ENCODE peak calls at places on chromosomes 7 and 10, in four cellular contexts. K is HepG2, R is WTC11, E is K562. Z is an unnamed sample.

GRCh38 chr10:132965411-132966057 is 23.2 kb upstream of the CFAP46 start:
- DNase-seq in K (no peak), R (no peak), E (no peak), Z (peak; percentile 74)

GRCh38 chr7:129502708-129503685 is 666 bp downstream of the SMKR1 start:
- DNase-seq in K (no peak), R (peak; percentile 40), E (no peak), Z (no peak)

GRCh38 chr10:44316187-44316921 is 68.5 kb downstream of the CXCL12 start:
- DNase-seq in K (no peak), R (peak; percentile 93), E (peak; percentile 97), Z (peak; percentile 87)

GRCh38 chr7:134613623-134614347 is 32.9 kb upstream of the BPGM start:
- DNase-seq in K (no peak), R (no peak), E (no peak), Z (no peak)

GRCh38 chr7:3780525-3780924 is 479.5 kb downstream of the SDK1 start:
- DNase-seq in K (no peak), R (peak; percentile 17), E (no peak), Z (no peak)

GRCh38 chr7:122438001-122438400 is 133.5 kb upstream of the FEZF1 start:
- DNase-seq in K (no peak), R (no peak), E (no peak), Z (no peak)

GRCh38 chr10:101893510-101894120 is 50.0 kb upstream of the KCNIP2 start:
- DNase-seq in K (no peak), R (no peak), E (no peak), Z (no peak)

GRCh38 chr7:121286742-121287699 is 41.8 kb upstream of the WNT16 start:
- DNase-seq in K (no peak), R (no peak), E (no peak), Z (no peak)

GRCh38 chr7:4143511-4144160 is 538.5 kb upstream of the FOXK1 start:
- DNase-seq in K (no peak), R (no peak), E (no peak), Z (no peak)

GRCh38 chr7:79647711-79648110 is 194.2 kb upstream of the MAGI2 start:
- DNase-seq in K (no peak), R (no peak), E (no peak), Z (no peak)

GRCh38 chr10:22925088-22925487 is 2.8 kb upstream of the ARMC3 start:
- DNase-seq in K (no peak), R (no peak), E (no peak), Z (no peak)

GRCh38 chr10:13987472-13987871 is 343.3 kb downstream of the FRMD4A start:
- DNase-seq in K (no peak), R (no peak), E (no peak), Z (no peak)

GRCh38 chr7:121960678-121961461 is 87.9 kb downstream of the PTPRZ1 start:
- DNase-seq in K (no peak), R (no peak), E (no peak), Z (no peak)

GRCh38 chr7:25171071-25171470 is 46.0 kb upstream of the CYCS start:
- DNase-seq in K (no peak), R (no peak), E (no peak), Z (no peak)

GRCh38 chr7:102916426-102916825 is 3.6 kb downstream of the LRRC17 start:
- DNase-seq in K (no peak), R (no peak), E (no peak), Z (no peak)

GRCh38 chr7:2873686-2874551 is 29.8 kb upstream of the GNA12 start:
- DNase-seq in K (no peak), R (no peak), E (peak; percentile 64), Z (peak; percentile 37)

GRCh38 chr7:1401011-1401410 is 58.3 kb downstream of the MICALL2 start:
- DNase-seq in K (no peak), R (no peak), E (no peak), Z (no peak)

GRCh38 chr10:17883621-17884020 is 68.1 kb upstream of the SLC39A12 start:
- DNase-seq in K (no peak), R (no peak), E (no peak), Z (no peak)

GRCh38 chr10:133248334-133248715 is 10.7 kb downstream of the VENTX start:
- DNase-seq in K (no peak), R (no peak), E (no peak), Z (no peak)

GRCh38 chr10:45052700-45053099 is 52.0 kb downstream of the ZNF22 start:
- DNase-seq in K (no peak), R (no peak), E (no peak), Z (no peak)

GRCh38 chr10:16965740-16966447 is 148.7 kb upstream of the RSU1 start:
- DNase-seq in K (peak; percentile 55), R (no peak), E (no peak), Z (no peak)

GRCh38 chr10:89992575-89992974 is 291.2 kb downstream of the KIF20B start:
- DNase-seq in K (no peak), R (no peak), E (no peak), Z (no peak)

GRCh38 chr10:29657719-29658274 is 23.0 kb upstream of the SVIL start:
- DNase-seq in K (no peak), R (no peak), E (no peak), Z (no peak)

GRCh38 chr10:50992972-50993766 is 81.1 kb upstream of the PRKG1 start:
- DNase-seq in K (no peak), R (no peak), E (no peak), Z (no peak)

GRCh38 chr7:23472556-23472955 is 2.3 kb upstream of the IGF2BP3 start:
- DNase-seq in K (no peak), R (no peak), E (no peak), Z (no peak)

GRCh38 chr7:144513332-144513731 is 109.8 kb upstream of the NOBOX start:
- DNase-seq in K (no peak), R (no peak), E (no peak), Z (peak; percentile 21)

GRCh38 chr10:1170867-1171180 is 114.6 kb downstream of the WDR37 start:
- DNase-seq in K (no peak), R (no peak), E (no peak), Z (no peak)

GRCh38 chr7:23268746-23269145 is 22.2 kb downstream of the GPNMB start:
- DNase-seq in K (peak; percentile 30), R (no peak), E (peak; percentile 42), Z (no peak)

GRCh38 chr7:142897691-142898090 is 12.1 kb upstream of the TRPV6 start:
- DNase-seq in K (no peak), R (no peak), E (no peak), Z (no peak)

GRCh38 chr10:36759111-36759805 is 366.1 kb upstream of the ANKRD30A start:
- DNase-seq in K (no peak), R (no peak), E (no peak), Z (no peak)

GRCh38 chr10:93173867-93174845 is 100.5 kb downstream of the CYP26A1 start:
- DNase-seq in K (peak; percentile 46), R (no peak), E (no peak), Z (no peak)

GRCh38 chr7:49866076-49866735 is 92.8 kb downstream of the VWC2 start:
- DNase-seq in K (no peak), R (no peak), E (no peak), Z (no peak)

GRCh38 chr10:131172433-131172832 is 139.1 kb downstream of the TCERG1L start:
- DNase-seq in K (no peak), R (no peak), E (no peak), Z (no peak)

GRCh38 chr10:77156406-77156879 is 481.2 kb downstream of the KCNMA1 start:
- DNase-seq in K (no peak), R (no peak), E (no peak), Z (no peak)

GRCh38 chr7:25998499-25998898 is 153.5 kb upstream of the NFE2L3 start:
- DNase-seq in K (no peak), R (no peak), E (no peak), Z (no peak)

GRCh38 chr10:132497788-132498561 is 39.6 kb upstream of the INPP5A start:
- DNase-seq in K (no peak), R (peak; percentile 9), E (no peak), Z (no peak)

GRCh38 chr10:78937800-78938694 is 130.7 kb upstream of the ZMIZ1 start:
- DNase-seq in K (peak; percentile 61), R (no peak), E (peak; percentile 80), Z (no peak)

GRCh38 chr7:128361463-128362441 is at the start of gene PRRT4:
- DNase-seq in K (no peak), R (peak; percentile 38), E (peak; percentile 80), Z (peak; percentile 72)

GRCh38 chr7:128364166-128364565 is 2.7 kb upstream of the PRRT4 start:
- DNase-seq in K (no peak), R (no peak), E (no peak), Z (no peak)

GRCh38 chr7:128365432-128365831 is 3.9 kb upstream of the PRRT4 start:
- DNase-seq in K (no peak), R (no peak), E (no peak), Z (no peak)

GRCh38 chr7:128362670-128363069 is 1.2 kb upstream of the PRRT4 start:
- DNase-seq in K (no peak), R (no peak), E (no peak), Z (no peak)

DNA sequence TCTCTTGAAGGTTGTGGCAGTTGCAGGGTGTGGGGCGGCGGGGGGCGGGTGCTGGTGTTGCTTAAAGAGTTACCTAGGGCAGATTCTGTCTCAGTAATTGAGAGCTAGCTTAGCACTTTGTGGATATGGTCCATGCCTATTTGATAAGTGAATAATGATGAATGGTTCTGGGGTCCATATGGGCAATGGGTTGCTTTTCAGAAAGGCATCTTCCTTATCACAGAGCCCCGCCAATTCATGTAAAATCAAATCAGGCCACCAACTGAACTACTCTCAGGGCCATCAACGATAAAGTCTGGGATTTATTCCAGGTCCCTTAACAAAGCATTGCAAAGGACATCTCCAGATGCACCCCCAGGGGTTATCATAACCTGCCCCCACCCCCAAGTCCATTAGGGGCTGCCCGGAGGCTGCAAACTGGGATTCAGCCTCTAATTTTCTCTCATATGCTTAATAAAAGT is 1.8 kb upstream of the PRRT4 start:
- DNase-seq in K (no peak), R (no peak), E (no peak), Z (no peak)
- TF ChIP-seq SP1 in K (no peak), R (no peak), E (no peak), Z (no peak)

DNA sequence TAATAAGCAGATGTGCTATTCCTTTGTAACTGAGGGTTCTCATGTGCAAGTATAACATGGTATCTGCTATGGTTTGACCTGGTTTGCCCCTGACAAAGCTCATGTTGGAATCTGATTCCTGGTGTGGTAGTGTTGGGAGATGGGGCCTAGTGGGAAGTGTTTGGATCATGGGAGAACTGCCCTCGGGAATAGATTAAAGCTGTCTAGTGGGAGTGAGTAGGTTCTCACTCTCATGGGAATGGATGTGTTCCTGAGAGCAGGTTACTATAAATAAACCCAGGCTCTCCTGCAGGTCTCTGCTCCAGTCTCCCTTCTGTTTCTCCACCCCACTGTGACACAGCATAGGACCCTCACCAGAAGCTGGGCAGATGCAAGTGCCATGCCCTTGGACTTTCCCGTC is 97.7 kb downstream of the ATE1 start:
- DNase-seq in K (no peak), R (no peak), E (no peak), Z (no peak)
- TF ChIP-seq ELF4 in K (no peak), R (no peak), E (no peak), Z (no peak)

GRCh38 chr10:99530108-99531025 is 2.4 kb upstream of the NKX2-3 start:
- DNase-seq in K (no peak), R (no peak), E (no peak), Z (no peak)
- TF ChIP-seq SP1 in K (no peak), R (no peak), E (no peak), Z (no peak)

DNA sequence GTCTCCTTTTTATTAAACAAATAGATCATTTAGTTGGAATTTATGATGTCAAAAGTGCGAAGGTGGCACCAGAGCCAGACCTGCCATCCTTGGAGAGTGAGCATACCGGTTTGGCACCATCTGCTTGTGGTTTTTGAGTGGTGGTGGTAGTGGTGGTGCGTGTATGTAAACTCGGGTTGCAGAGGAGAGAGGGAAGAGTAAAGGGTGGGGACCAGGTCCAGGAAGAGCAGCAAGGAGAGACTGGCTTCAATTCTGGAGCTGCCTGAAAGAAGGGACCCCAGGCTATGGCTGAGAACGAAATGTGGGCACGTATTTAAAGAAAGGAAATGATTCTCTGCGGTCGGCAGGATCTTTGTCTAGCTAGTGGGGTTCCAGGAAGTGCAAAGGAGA is 547 bp upstream of the GOLGA7B start:
- DNase-seq in K (no peak), R (no peak), E (no peak), Z (no peak)
- TF ChIP-seq ELF4 in K (no peak), R (no peak), E (no peak), Z (no peak)

Z was measured in HEK293T.